ENCODE peak calls at places on chromosomes 7 and 10, in six cellular contexts. A is Karpas-422; S is stimulated activated CD8-positive, alpha-beta memory T cell treated with anti-CD3 and anti-CD28 coated beads, Interleukin-15, amount 100 ng/mL, for 24 hours; P is epithelial cell of esophagus; J is NCI-H2081; F is GM12891. X is an unnamed sample.

GRCh38 chr10:101850747-101851146 is 7.1 kb upstream of the KCNIP2 start:
- DNase-seq in F (no peak), A (no peak), J (no peak), P (no peak), S (no peak), X (no peak)

GRCh38 chr10:33524966-33525365 is 190.5 kb upstream of the NRP1 start:
- DNase-seq in S (no peak), J (no peak), A (no peak), P (peak; percentile 51), F (no peak), X (no peak)

GRCh38 chr10:124849111-124849773 is 47.6 kb downstream of the ABRAXAS2 start:
- DNase-seq in J (no peak), F (no peak), S (no peak), A (peak; percentile 34), P (no peak), X (no peak)

GRCh38 chr10:74797550-74797949 is 28.9 kb upstream of the KAT6B start:
- DNase-seq in A (no peak), F (no peak), J (no peak), S (no peak), P (no peak), X (no peak)

GRCh38 chr10:127117125-127117524 is 79.3 kb downstream of the INSYN2A start:
- DNase-seq in S (no peak), F (no peak), J (no peak), P (peak; percentile 61), A (peak; percentile 72), X (no peak)

GRCh38 chr10:11322698-11323097 is 288.8 kb downstream of the USP6NL start:
- DNase-seq in S (no peak), F (no peak), P (no peak), A (no peak), J (no peak), X (no peak)

GRCh38 chr7:100247152-100247757 is 27.5 kb downstream of the PVRIG start:
- DNase-seq in J (peak; percentile 70), S (no peak), F (no peak), A (no peak), P (peak; percentile 91), X (peak; percentile 58)

GRCh38 chr7:12389089-12389700 is 14.5 kb downstream of the VWDE start:
- DNase-seq in J (peak; percentile 89), A (peak; percentile 80), P (peak; percentile 75), F (no peak), S (no peak), X (no peak)

GRCh38 chr7:25255603-25256320 is 27.5 kb upstream of the NPVF start:
- DNase-seq in J (no peak), S (no peak), A (no peak), F (no peak), P (no peak), X (no peak)

GRCh38 chr7:115267503-115267902 is 345.6 kb downstream of the MDFIC start:
- DNase-seq in A (no peak), S (no peak), F (no peak), J (peak; percentile 40), P (peak; percentile 32), X (no peak)

GRCh38 chr7:144982133-144982532 is 146.3 kb upstream of the TPK1 start:
- DNase-seq in F (no peak), S (no peak), J (no peak), A (no peak), P (no peak), X (no peak)

GRCh38 chr7:116592445-116592844 is 67.6 kb downstream of the CAV1 start:
- DNase-seq in S (no peak), P (no peak), F (no peak), A (no peak), J (no peak), X (no peak)

GRCh38 chr7:26091933-26092332 is 60.1 kb upstream of the NFE2L3 start:
- DNase-seq in S (no peak), F (no peak), J (peak; percentile 14), P (peak; percentile 62), A (no peak), X (peak; percentile 21)

GRCh38 chr7:124959676-124960075 is 30.1 kb upstream of the POT1 start:
- DNase-seq in F (no peak), P (no peak), S (no peak), J (no peak), A (no peak), X (no peak)

GRCh38 chr7:47461161-47461560 is 120.8 kb downstream of the TNS3 start:
- DNase-seq in P (no peak), S (no peak), F (no peak), A (no peak), J (peak; percentile 24), X (no peak)

GRCh38 chr10:53453196-53453595 is 680.6 kb upstream of the MBL2 start:
- DNase-seq in P (peak; percentile 14), J (no peak), S (no peak), A (no peak), F (no peak), X (no peak)

GRCh38 chr10:17200885-17201164 is 647 bp downstream of the TRDMT1 start:
- DNase-seq in J (peak; percentile 30), P (peak; percentile 38), F (peak; percentile 10), S (no peak), A (peak; percentile 54), X (no peak)

GRCh38 chr7:87215051-87215450 is 4.5 kb downstream of the TMEM243 start:
- DNase-seq in P (no peak), A (no peak), F (no peak), S (no peak), J (no peak), X (no peak)

GRCh38 chr7:38545977-38546376 is 85.2 kb downstream of the AMPH start:
- DNase-seq in S (no peak), P (no peak), J (no peak), A (no peak), F (no peak), X (no peak)

GRCh38 chr10:14265709-14266108 is 65.0 kb downstream of the FRMD4A start:
- DNase-seq in A (no peak), S (no peak), J (no peak), P (no peak), F (no peak), X (no peak)

GRCh38 chr10:80596391-80597257 is 58.9 kb downstream of the SH2D4B start:
- DNase-seq in S (no peak), J (no peak), P (peak; percentile 68), A (peak; percentile 83), F (peak; percentile 30), X (peak; percentile 37)

GRCh38 chr7:17556247-17556646 is 257.8 kb downstream of the AHR start:
- DNase-seq in A (no peak), P (no peak), S (no peak), J (no peak), F (no peak), X (no peak)

GRCh38 chr7:100389437-100390088 is 16.3 kb downstream of the PILRA start:
- DNase-seq in P (no peak), A (no peak), S (no peak), F (no peak), J (no peak), X (no peak)

GRCh38 chr10:3773465-3774017 is 11.5 kb downstream of the KLF6 start:
- DNase-seq in S (no peak), F (no peak), P (peak; percentile 73), A (no peak), J (no peak), X (no peak)

GRCh38 chr10:5047912-5048628 is 44.4 kb upstream of the AKR1C2 start:
- DNase-seq in F (no peak), J (no peak), A (no peak), S (no peak), P (peak; percentile 70), X (no peak)

GRCh38 chr10:77410523-77410922 is 227.1 kb downstream of the KCNMA1 start:
- DNase-seq in P (no peak), A (no peak), F (no peak), S (no peak), J (no peak), X (no peak)

GRCh38 chr10:93437000-93437945 is 44.9 kb downstream of the MYOF start:
- DNase-seq in F (no peak), A (no peak), P (peak; percentile 97), J (no peak), S (no peak), X (peak; percentile 57)

GRCh38 chr7:128790297-128791037 is 1.3 kb upstream of the CCDC136 start:
- DNase-seq in F (no peak), A (no peak), S (no peak), P (no peak), J (no peak), X (no peak)

GRCh38 chr10:103884681-103885139 is 29.3 kb upstream of the SH3PXD2A start:
- DNase-seq in J (peak; percentile 56), S (no peak), P (peak; percentile 79), A (peak; percentile 74), F (peak; percentile 27), X (peak; percentile 48)

GRCh38 chr10:102648269-102648888 is 4.1 kb downstream of the TRIM8 start:
- DNase-seq in A (peak; percentile 48), F (no peak), P (peak; percentile 28), S (no peak), J (no peak), X (no peak)

GRCh38 chr7:146366938-146367337 is 250.3 kb downstream of the CNTNAP2 start:
- DNase-seq in F (no peak), A (no peak), J (no peak), S (no peak), P (peak; percentile 62), X (no peak)

GRCh38 chr7:74020396-74020795 is 7.6 kb upstream of the ELN start:
- DNase-seq in F (no peak), P (no peak), J (no peak), A (no peak), S (no peak), X (no peak)

GRCh38 chr10:60871215-60871614 is 72.8 kb downstream of the RHOBTB1 start:
- DNase-seq in A (no peak), F (no peak), S (no peak), P (no peak), J (no peak), X (no peak)

GRCh38 chr10:121437596-121437995 is 160.6 kb downstream of the FGFR2 start:
- DNase-seq in P (no peak), S (no peak), J (no peak), A (no peak), F (no peak), X (no peak)

GRCh38 chr7:20482071-20482470 is 133.4 kb upstream of the ABCB5 start:
- DNase-seq in S (no peak), A (no peak), F (no peak), P (no peak), J (no peak), X (no peak)

GRCh38 chr10:112288526-112288925 is 5.3 kb downstream of the TECTB start:
- DNase-seq in J (no peak), A (no peak), S (no peak), P (no peak), F (no peak), X (no peak)

GRCh38 chr7:50657341-50657873 is 92.2 kb upstream of the DDC start:
- DNase-seq in F (no peak), A (no peak), S (no peak), J (no peak), P (no peak), X (no peak)

X was measured in 8988T.